ENCODE peak calls at places on chromosomes 5 and 9, in nine cellular contexts. M is activated naive CD4-positive, alpha-beta T cell treated with anti-CD3 and anti-CD28 coated beads, Interleukin-2, amount 10 ng/mL, durations not matched to agents 7 days and 5 days; Z is ecto neural progenitor cell; O is activated CD8-positive, alpha-beta T cell treated with anti-CD3 and anti-CD28 coated beads for 36 hours; T is progenitor cell of endocrine pancreas; R is stimulated activated CD8-positive, alpha-beta memory T cell treated with anti-CD3 and anti-CD28 coated beads, Interleukin-15, amount 100 ng/mL, for 24 hours; H is nucleus accumbens; A is A549; P is T-helper 17 cell. S is an unnamed sample.

GRCh38 chr9:130870491-130871381 is 25.9 kb downstream of the QRFP start:
- DNase-seq in M (no peak), Z (no peak), O (no peak), T (no peak), R (no peak), H (no peak), A (no peak), P (no peak), S (no peak)

GRCh38 chr9:120892748-120893584 is 16.0 kb upstream of the PHF19 start:
- DNase-seq in M (peak; percentile 74), Z (no peak), O (peak; percentile 83), T (no peak), R (no peak), H (no peak), A (no peak), P (no peak), S (no peak)

GRCh38 chr5:92560698-92561361 is 1020.2 kb downstream of the NR2F1-AS1 start:
- DNase-seq in M (no peak), Z (no peak), O (no peak), T (no peak), R (no peak), H (no peak), A (peak; percentile 82), P (no peak), S (no peak)

GRCh38 chr9:123234853-123235252 is 33.5 kb downstream of the STRBP start:
- DNase-seq in M (no peak), Z (no peak), O (no peak), T (no peak), R (no peak), H (no peak), A (no peak), P (no peak), S (no peak)

GRCh38 chr9:116860509-116861120 is 173.5 kb downstream of the TRIM32 start:
- DNase-seq in M (peak; percentile 27), Z (peak; percentile 81), O (peak; percentile 26), T (peak; percentile 58), R (no peak), H (peak; percentile 5), A (peak; percentile 62), P (no peak), S (peak; percentile 50)

GRCh38 chr5:11963227-11963626 is 59.0 kb upstream of the CTNND2 start:
- DNase-seq in M (no peak), Z (no peak), O (no peak), T (no peak), R (no peak), H (no peak), A (no peak), P (no peak), S (no peak)

GRCh38 chr9:89613912-89614311 is 9.1 kb downstream of the GADD45G start:
- DNase-seq in M (no peak), Z (no peak), O (no peak), T (no peak), R (no peak), H (no peak), A (no peak), P (no peak), S (no peak)

GRCh38 chr9:136927343-136928261 is 16.9 kb downstream of the FBXW5 start:
- DNase-seq in M (no peak), Z (no peak), O (no peak), T (no peak), R (no peak), H (no peak), A (no peak), P (no peak), S (no peak)

GRCh38 chr9:96450613-96451544 is 910 bp downstream of the HABP4 start:
- DNase-seq in M (peak; percentile 57), Z (peak; percentile 67), O (peak; percentile 55), T (peak; percentile 22), R (no peak), H (peak; percentile 19), A (peak; percentile 29), P (peak; percentile 16), S (no peak)

GRCh38 chr5:20367178-20367577 is 379.2 kb upstream of the CDH18 start:
- DNase-seq in M (no peak), Z (no peak), O (no peak), T (no peak), R (no peak), H (no peak), A (no peak), P (no peak), S (no peak)

GRCh38 chr5:40984884-40985283 is 75.6 kb downstream of the C7 start:
- DNase-seq in M (no peak), Z (no peak), O (no peak), T (no peak), R (no peak), H (no peak), A (no peak), P (no peak), S (no peak)

GRCh38 chr5:81855576-81855975 is 104.7 kb upstream of the SSBP2 start:
- DNase-seq in M (no peak), Z (no peak), O (no peak), T (no peak), R (no peak), H (no peak), A (no peak), P (no peak), S (no peak)

GRCh38 chr9:104906441-104907277 is 21.3 kb downstream of the ABCA1 start:
- DNase-seq in M (no peak), Z (no peak), O (no peak), T (no peak), R (no peak), H (no peak), A (no peak), P (no peak), S (no peak)

GRCh38 chr9:126606483-126606870 is 7.3 kb upstream of the LMX1B start:
- DNase-seq in M (no peak), Z (no peak), O (no peak), T (no peak), R (no peak), H (no peak), A (no peak), P (no peak), S (no peak)

GRCh38 chr5:126471875-126472537 is 48.8 kb downstream of the GRAMD2B start:
- DNase-seq in M (no peak), Z (no peak), O (no peak), T (no peak), R (no peak), H (no peak), A (peak; percentile 4), P (no peak), S (no peak)

GRCh38 chr5:150945501-150945900 is 40.7 kb upstream of the ZNF300 start:
- DNase-seq in M (no peak), Z (no peak), O (no peak), T (no peak), R (no peak), H (no peak), A (no peak), P (no peak), S (no peak)

GRCh38 chr9:112097712-112098688 is 77.1 kb downstream of the SUSD1 start:
- DNase-seq in M (peak; percentile 78), Z (peak; percentile 81), O (peak; percentile 74), T (peak; percentile 58), R (no peak), H (peak; percentile 29), A (peak; percentile 76), P (peak; percentile 41), S (peak; percentile 55)

GRCh38 chr9:100277166-100277979 is 75.4 kb downstream of the TEX10 start:
- DNase-seq in M (no peak), Z (no peak), O (no peak), T (no peak), R (no peak), H (no peak), A (no peak), P (no peak), S (no peak)

GRCh38 chr5:118208031-118208453 is 780.3 kb downstream of the DTWD2 start:
- DNase-seq in M (no peak), Z (no peak), O (no peak), T (no peak), R (no peak), H (no peak), A (no peak), P (no peak), S (no peak)

GRCh38 chr5:172505840-172506638 is 51.7 kb upstream of the SH3PXD2B start:
- DNase-seq in M (no peak), Z (peak; percentile 19), O (no peak), T (peak; percentile 5), R (no peak), H (no peak), A (no peak), P (no peak), S (no peak)

GRCh38 chr5:141779642-141780041 is 97.6 kb upstream of the ARAP3 start:
- DNase-seq in M (no peak), Z (no peak), O (peak; percentile 62), T (no peak), R (no peak), H (no peak), A (no peak), P (no peak), S (no peak)

GRCh38 chr5:57117601-57118000 is 56.3 kb upstream of the GPBP1 start:
- DNase-seq in M (peak; percentile 86), Z (no peak), O (peak; percentile 81), T (no peak), R (no peak), H (no peak), A (no peak), P (peak; percentile 18), S (no peak)

GRCh38 chr9:1184146-1184545 is 134.0 kb downstream of the DMRT2 start:
- DNase-seq in M (no peak), Z (no peak), O (no peak), T (no peak), R (no peak), H (no peak), A (no peak), P (no peak), S (no peak)

GRCh38 chr5:66829826-66830225 is 233.6 kb downstream of the MAST4 start:
- DNase-seq in M (no peak), Z (no peak), O (no peak), T (no peak), R (no peak), H (no peak), A (no peak), P (no peak), S (no peak)

GRCh38 chr9:108722396-108722795 is 133.4 kb downstream of the ACTL7B start:
- DNase-seq in M (no peak), Z (no peak), O (no peak), T (no peak), R (no peak), H (no peak), A (no peak), P (no peak), S (no peak)

GRCh38 chr5:115151208-115151805 is 18.4 kb downstream of the TRIM36 start:
- DNase-seq in M (no peak), Z (no peak), O (no peak), T (no peak), R (no peak), H (no peak), A (no peak), P (no peak), S (no peak)

GRCh38 chr5:36982146-36982545 is 105.6 kb downstream of the NIPBL start:
- DNase-seq in M (no peak), Z (no peak), O (no peak), T (no peak), R (no peak), H (no peak), A (no peak), P (no peak), S (no peak)

GRCh38 chr5:125829349-125829748 is 593.9 kb upstream of the GRAMD2B start:
- DNase-seq in M (no peak), Z (no peak), O (no peak), T (no peak), R (no peak), H (no peak), A (no peak), P (no peak), S (no peak)

GRCh38 chr5:111427762-111428161 is 84.6 kb downstream of the STARD4 start:
- DNase-seq in M (no peak), Z (no peak), O (no peak), T (no peak), R (no peak), H (no peak), A (peak; percentile 6), P (no peak), S (no peak)

GRCh38 chr5:132437604-132438275 is 52.8 kb downstream of the IRF1 start:
- DNase-seq in M (peak; percentile 78), Z (no peak), O (peak; percentile 84), T (no peak), R (no peak), H (no peak), A (peak; percentile 46), P (no peak), S (no peak)

GRCh38 chr5:125870271-125870670 is 552.9 kb upstream of the GRAMD2B start:
- DNase-seq in M (no peak), Z (no peak), O (no peak), T (no peak), R (no peak), H (no peak), A (no peak), P (no peak), S (no peak)